ENCODE peak calls at places on chromosomes 7 and 10, in eight cellular contexts. Y, B, N, S, G, I, O and F are unnamed samples.

GRCh38 chr7:46654546-46655443 is 733.7 kb upstream of the IGFBP3 start:
- DNase-seq in Y (peak; percentile 32), B (no peak), N (no peak), S (no peak), G (no peak), I (no peak), O (no peak), F (no peak)

GRCh38 chr10:4984971-4985594 is 18.6 kb downstream of the AKR1C2 start:
- DNase-seq in Y (no peak), B (no peak), N (no peak), S (no peak), G (no peak), I (no peak), O (no peak), F (no peak)

GRCh38 chr10:22666287-22667092 is 47.9 kb downstream of the PIP4K2A start:
- DNase-seq in Y (no peak), B (no peak), N (peak; percentile 35), S (peak; percentile 58), G (no peak), I (peak; percentile 36), O (no peak), F (no peak)

GRCh38 chr7:151682831-151683614 is 163.3 kb upstream of the RHEB start:
- DNase-seq in Y (no peak), B (no peak), N (no peak), S (no peak), G (no peak), I (no peak), O (no peak), F (no peak)

GRCh38 chr7:67870396-67870795 is 873.8 kb downstream of the TYW1 start:
- DNase-seq in Y (no peak), B (no peak), N (no peak), S (no peak), G (no peak), I (no peak), O (no peak), F (no peak)

GRCh38 chr10:51804861-51805260 is 105.5 kb upstream of the CSTF2T start:
- DNase-seq in Y (no peak), B (no peak), N (peak; percentile 14), S (no peak), G (no peak), I (no peak), O (no peak), F (no peak)

GRCh38 chr10:110414563-110415309 is 83.0 kb upstream of the DUSP5 start:
- DNase-seq in Y (peak; percentile 94), B (peak; percentile 77), N (no peak), S (peak; percentile 70), G (no peak), I (peak; percentile 80), O (no peak), F (peak; percentile 84)

GRCh38 chr7:24851791-24852190 is 94.5 kb upstream of the GSDME start:
- DNase-seq in Y (no peak), B (no peak), N (peak; percentile 41), S (no peak), G (no peak), I (no peak), O (no peak), F (no peak)

GRCh38 chr10:43212043-43212721 is 54.7 kb downstream of the RASGEF1A start:
- DNase-seq in Y (no peak), B (no peak), N (no peak), S (no peak), G (no peak), I (no peak), O (no peak), F (no peak)

GRCh38 chr10:84537447-84537931 is 209.1 kb downstream of the CCSER2 start:
- DNase-seq in Y (no peak), B (peak; percentile 78), N (peak; percentile 65), S (peak; percentile 59), G (peak; percentile 32), I (peak; percentile 49), O (no peak), F (peak; percentile 37)

GRCh38 chr7:80774843-80775242 is 136.4 kb downstream of the CD36 start:
- DNase-seq in Y (no peak), B (no peak), N (no peak), S (no peak), G (no peak), I (no peak), O (no peak), F (no peak)

GRCh38 chr7:135160098-135160857 is 10.2 kb downstream of the CYREN start:
- DNase-seq in Y (no peak), B (peak; percentile 17), N (peak; percentile 45), S (no peak), G (no peak), I (no peak), O (no peak), F (no peak)

GRCh38 chr10:115566867-115567266 is 473.7 kb downstream of the ATRNL1 start:
- DNase-seq in Y (no peak), B (no peak), N (no peak), S (no peak), G (no peak), I (no peak), O (no peak), F (peak; percentile 2)

GRCh38 chr7:25762511-25763119 is 389.4 kb upstream of the NFE2L3 start:
- DNase-seq in Y (no peak), B (no peak), N (no peak), S (no peak), G (no peak), I (no peak), O (no peak), F (no peak)

GRCh38 chr7:3206101-3206500 is 95.0 kb upstream of the SDK1 start:
- DNase-seq in Y (no peak), B (no peak), N (no peak), S (no peak), G (no peak), I (no peak), O (peak; percentile 31), F (no peak)

GRCh38 chr7:145909956-145910611 is 206.5 kb upstream of the CNTNAP2 start:
- DNase-seq in Y (no peak), B (no peak), N (peak; percentile 64), S (no peak), G (no peak), I (no peak), O (no peak), F (no peak)

GRCh38 chr10:69769395-69769989 is 32.2 kb upstream of the COL13A1 start:
- DNase-seq in Y (no peak), B (no peak), N (peak; percentile 93), S (no peak), G (peak; percentile 36), I (peak; percentile 14), O (no peak), F (peak; percentile 84)

GRCh38 chr10:23325132-23325531 is 19.5 kb downstream of the C10orf67 start:
- DNase-seq in Y (no peak), B (no peak), N (no peak), S (no peak), G (no peak), I (no peak), O (no peak), F (no peak)

DNA sequence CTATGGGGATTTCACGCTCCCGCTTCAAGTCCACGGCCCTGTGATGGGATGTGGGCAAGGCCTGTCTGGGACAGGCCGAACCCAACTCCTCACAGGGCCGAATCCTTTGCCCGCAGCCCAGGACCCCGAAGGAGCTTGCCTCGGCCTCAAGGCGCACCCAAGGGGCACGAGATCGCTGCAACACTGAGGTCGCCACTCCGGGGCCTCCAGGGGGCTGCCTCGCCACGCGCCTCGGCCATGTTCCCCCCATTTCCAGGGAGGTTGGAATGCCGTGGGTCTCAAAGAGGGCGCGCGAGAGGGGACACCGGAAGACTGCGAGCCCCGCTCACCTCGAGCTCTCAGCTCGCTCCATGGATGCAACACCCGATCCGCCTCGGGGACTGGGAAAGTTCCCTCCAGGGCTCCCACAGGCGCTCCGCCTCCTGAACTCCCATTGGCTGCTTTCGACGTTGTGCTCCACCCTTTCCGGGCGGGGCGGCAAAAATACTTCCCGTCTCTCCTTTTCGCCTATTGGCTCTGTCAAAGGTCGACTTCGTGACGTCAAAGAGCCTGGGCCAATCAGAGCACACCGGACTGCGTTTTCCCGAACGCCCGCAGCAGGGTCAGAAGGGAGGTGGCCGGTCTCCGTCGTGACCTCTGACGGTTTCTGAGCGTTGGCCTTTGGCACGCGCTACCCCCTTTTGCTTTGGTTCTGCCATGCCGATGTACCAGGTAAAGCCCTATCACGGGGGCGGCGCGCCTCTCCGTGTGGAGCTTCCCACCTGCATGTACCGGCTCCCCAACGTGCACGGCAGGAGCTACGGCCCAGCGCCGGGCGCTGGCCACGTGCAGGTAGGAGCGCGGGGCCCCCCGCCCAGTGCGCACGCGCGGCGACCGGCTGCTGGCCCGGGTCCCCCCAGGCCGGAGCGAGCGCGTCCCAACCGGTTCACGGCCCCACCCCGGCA is at the start of the genes AIMP2 and PMS2:
- DNase-seq in Y (peak; percentile 91), B (peak; percentile 94), N (peak; percentile 98), S (peak; percentile 99), G (peak; percentile 98), I (peak; percentile 99), O (peak; percentile 98), F (peak; percentile 99)
- TF ChIP-seq CTCF in Y (no peak), B (peak; percentile 39), N (no peak), S (no peak), G (peak; percentile 4), I (no peak), O (peak; percentile 21), F (no peak)

GRCh38 chr10:131899695-131900349 is 986 bp upstream of the PPP2R2D start:
- DNase-seq in Y (no peak), B (no peak), N (no peak), S (no peak), G (no peak), I (no peak), O (no peak), F (peak; percentile 28)
- TF ChIP-seq CTCF in Y (no peak), B (no peak), N (no peak), S (no peak), G (no peak), I (no peak), O (peak; percentile 53), F (no peak)

GRCh38 chr7:130922206-130923112 is 188.5 kb upstream of the KLF14 start:
- DNase-seq in Y (no peak), B (no peak), N (no peak), S (no peak), G (no peak), I (no peak), O (no peak), F (no peak)
- TF ChIP-seq CTCF in Y (no peak), B (no peak), N (no peak), S (no peak), G (no peak), I (no peak), O (no peak), F (no peak)

DNA sequence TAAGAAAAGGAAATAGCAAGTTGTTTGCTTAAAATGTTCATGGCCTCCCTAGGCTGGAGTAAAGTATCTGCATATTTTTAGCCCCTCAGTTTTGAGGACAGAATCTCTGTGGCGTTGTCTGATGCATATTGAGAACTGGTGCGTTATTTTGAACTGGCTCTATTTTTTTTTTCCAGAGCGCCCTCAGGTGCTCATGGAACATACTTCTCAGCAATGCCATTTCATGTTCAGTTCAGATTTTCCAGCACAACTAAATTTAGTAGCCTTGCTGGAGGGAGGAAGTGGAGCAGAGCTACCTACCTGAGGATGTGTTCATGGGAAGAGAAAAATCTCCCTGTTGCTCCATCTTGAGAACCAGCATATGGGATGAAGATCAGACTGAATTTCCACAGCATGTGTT is 870.5 kb downstream of the LRMDA start:
- DNase-seq in Y (no peak), B (no peak), N (peak; percentile 33), S (no peak), G (no peak), I (no peak), O (no peak), F (no peak)
- TF ChIP-seq CTCF in Y (peak; percentile 38), B (no peak), N (peak; percentile 27), S (no peak), G (no peak), I (no peak), O (peak; percentile 34), F (no peak)